ENCODE peak calls at places on chromosomes 1 and 21, in ten cellular contexts. W is fibroblast of lung; G is astrocyte; F is ovary; L is keratinocyte; Y is GM23248; E is OCI-LY7; P is psoas muscle; O is body of pancreas; Q is CD8-positive, alpha-beta memory T cell. N is an unnamed sample.
A peak's percentile ranks its signal among the peaks of the same experiment; 100 is the strongest.

GRCh38 chr21:42746593-42747266 is 93.3 kb downstream of the PDE9A start:
- DNase-seq in Q (peak; percentile 54), G (no peak), E (peak; percentile 59), L (no peak), W (no peak), F (no peak), Y (no peak), O (no peak), P (no peak), N (peak; percentile 72)

GRCh38 chr1:238960071-238960470 is 426.3 kb upstream of the CHRM3 start:
- DNase-seq in E (no peak), P (no peak), O (no peak), Y (peak; percentile 36), L (no peak), F (no peak), G (peak; percentile 94), Q (no peak), W (peak; percentile 94), N (no peak)

GRCh38 chr1:9231648-9232332 is 2.8 kb upstream of the H6PD start:
- DNase-seq in G (peak; percentile 49), P (peak; percentile 39), O (no peak), Q (no peak), E (no peak), L (no peak), F (no peak), Y (peak; percentile 70), W (peak; percentile 59), N (no peak)

GRCh38 chr1:236024655-236025054 is 40.2 kb downstream of the NID1 start:
- DNase-seq in W (no peak), G (no peak), Y (no peak), E (no peak), F (no peak), P (no peak), Q (no peak), L (no peak), O (no peak), N (peak; percentile 60)

GRCh38 chr21:46294647-46295176 is 8.6 kb downstream of the YBEY start:
- DNase-seq in G (peak; percentile 82), Y (peak; percentile 80), E (no peak), O (no peak), W (peak; percentile 86), Q (no peak), F (no peak), P (no peak), L (no peak), N (peak; percentile 58)

GRCh38 chr1:30911061-30911954 is 2.8 kb upstream of the SDC3 start:
- DNase-seq in W (peak; percentile 68), O (peak; percentile 90), Q (peak; percentile 19), Y (peak; percentile 93), F (peak; percentile 92), E (peak; percentile 74), P (peak; percentile 90), L (peak; percentile 58), G (peak; percentile 34), N (peak; percentile 91)

GRCh38 chr21:38823737-38824123 is 18.0 kb downstream of the ETS2 start:
- DNase-seq in F (no peak), L (no peak), Y (no peak), P (no peak), E (no peak), Q (no peak), G (no peak), O (no peak), W (no peak), N (no peak)

GRCh38 chr1:105909811-105910210 is 1146.7 kb upstream of the PRMT6 start:
- DNase-seq in L (no peak), W (no peak), G (no peak), F (no peak), O (no peak), E (no peak), Y (no peak), Q (no peak), P (no peak), N (no peak)

GRCh38 chr21:26632691-26633090 is 59.6 kb upstream of the CYYR1 start:
- DNase-seq in G (no peak), F (no peak), Y (no peak), Q (no peak), E (no peak), O (no peak), P (no peak), L (no peak), W (no peak), N (no peak)

GRCh38 chr1:2951856-2952255 is 69.4 kb upstream of the ACTRT2 start:
- DNase-seq in Y (no peak), G (no peak), P (peak; percentile 30), E (no peak), Q (no peak), F (peak; percentile 6), O (no peak), L (no peak), W (no peak), N (peak; percentile 14)

GRCh38 chr1:2955652-2956051 is 65.6 kb upstream of the ACTRT2 start:
- DNase-seq in W (no peak), O (no peak), L (no peak), Q (no peak), F (no peak), E (no peak), G (no peak), Y (no peak), P (no peak), N (no peak)

GRCh38 chr1:2952371-2952770 is 68.9 kb upstream of the ACTRT2 start:
- DNase-seq in Y (no peak), G (no peak), W (no peak), L (no peak), O (no peak), E (no peak), Q (no peak), P (no peak), F (peak; percentile 12), N (no peak)

GRCh38 chr1:2952992-2953391 is 68.3 kb upstream of the ACTRT2 start:
- DNase-seq in O (no peak), Y (no peak), L (no peak), F (no peak), G (no peak), Q (no peak), P (peak; percentile 9), E (no peak), W (no peak), N (no peak)

GRCh38 chr1:2953688-2954285 is 67.5 kb upstream of the ACTRT2 start:
- DNase-seq in Y (no peak), F (no peak), O (no peak), W (no peak), P (no peak), Q (no peak), G (no peak), L (no peak), E (peak; percentile 18), N (no peak)
- H3K9me3 ChIP-seq in Y (no peaks in the 10 kb centered on the region), F (no peaks in the 10 kb centered on the region), O (no peaks in the 10 kb centered on the region), W (no peaks in the 10 kb centered on the region), P (peaks cover 32% of the 10 kb centered on the region), Q (no peaks in the 10 kb centered on the region), G (peaks cover 2% of the 10 kb centered on the region), L (no peaks in the 10 kb centered on the region), E (peaks cover 22% of the 10 kb centered on the region), N (peaks cover 11% of the 10 kb centered on the region)

GRCh38 chr1:159924791-159925712 is at the start of gene TAGLN2:
- DNase-seq in O (peak; percentile 91), Y (peak; percentile 95), F (peak; percentile 93), Q (peak; percentile 87), E (peak; percentile 94), W (peak; percentile 91), P (peak; percentile 93), G (peak; percentile 83), L (peak; percentile 95), N (peak; percentile 96)
- H3K27ac ChIP-seq in O (peak within 1 kb of the TSS; percentile 99), Y (peak within 1 kb of the TSS; percentile 98), F (peak within 1 kb of the TSS; percentile 94), Q (peak within 1 kb of the TSS; percentile 100), E (peak within 1 kb of the TSS; percentile 80), W (peak within 1 kb of the TSS; percentile 100), P (peak within 1 kb of the TSS; percentile 84), G (peak within 1 kb of the TSS; percentile 100), L (peak within 1 kb of the TSS; percentile 98), N (peak within 1 kb of the TSS; percentile 100)

DNA sequence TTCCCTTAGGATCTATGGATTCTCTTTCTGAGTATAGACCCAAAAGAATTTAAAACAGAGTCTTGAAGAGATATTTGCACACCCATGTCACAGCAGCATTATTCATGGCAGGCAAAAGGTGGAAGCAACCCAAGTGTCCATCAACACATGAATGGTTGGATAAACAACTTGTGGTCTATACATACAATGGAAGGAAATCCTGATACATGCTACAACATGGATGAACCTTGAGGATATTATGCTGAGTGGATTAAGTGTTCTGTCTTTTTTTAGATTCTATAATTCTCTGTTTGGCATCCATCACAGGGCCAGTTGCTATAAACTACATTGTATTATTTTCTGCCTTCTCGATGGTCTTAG is 39.8 kb downstream of the PTPN14 start:
- DNase-seq in Y (no peak), Q (no peak), O (no peak), P (no peak), E (no peak), L (no peak), W (no peak), F (no peak), G (no peak), N (no peak)
- H3K9me3 ChIP-seq in Y (no peaks in the 10 kb centered on the region), Q (no peaks in the 10 kb centered on the region), O (no peaks in the 10 kb centered on the region), P (no peaks in the 10 kb centered on the region), E (no peaks in the 10 kb centered on the region), L (no peaks in the 10 kb centered on the region), W (no peaks in the 10 kb centered on the region), F (no peaks in the 10 kb centered on the region), G (no peaks in the 10 kb centered on the region), N (no peaks in the 10 kb centered on the region)

GRCh38 chr1:201718346-201719202 is 110.4 kb upstream of the IPO9 start:
- DNase-seq in P (no peak), Y (no peak), O (no peak), G (no peak), L (no peak), E (no peak), F (no peak), W (no peak), Q (no peak), N (no peak)

GRCh38 chr1:201717286-201717685 is 111.7 kb upstream of the IPO9 start:
- DNase-seq in E (no peak), G (no peak), Y (no peak), Q (no peak), L (no peak), O (no peak), F (no peak), P (no peak), W (no peak), N (peak; percentile 17)

GRCh38 chr1:201720522-201720844 is 108.5 kb upstream of the IPO9 start:
- DNase-seq in Y (no peak), Q (no peak), F (no peak), W (no peak), P (no peak), L (no peak), E (no peak), G (no peak), O (no peak), N (no peak)

GRCh38 chr1:201721131-201722049 is 107.6 kb upstream of the IPO9 start:
- DNase-seq in G (peak; percentile 76), E (no peak), O (no peak), L (no peak), W (peak; percentile 81), Q (no peak), P (no peak), F (no peak), Y (peak; percentile 88), N (no peak)

DNA sequence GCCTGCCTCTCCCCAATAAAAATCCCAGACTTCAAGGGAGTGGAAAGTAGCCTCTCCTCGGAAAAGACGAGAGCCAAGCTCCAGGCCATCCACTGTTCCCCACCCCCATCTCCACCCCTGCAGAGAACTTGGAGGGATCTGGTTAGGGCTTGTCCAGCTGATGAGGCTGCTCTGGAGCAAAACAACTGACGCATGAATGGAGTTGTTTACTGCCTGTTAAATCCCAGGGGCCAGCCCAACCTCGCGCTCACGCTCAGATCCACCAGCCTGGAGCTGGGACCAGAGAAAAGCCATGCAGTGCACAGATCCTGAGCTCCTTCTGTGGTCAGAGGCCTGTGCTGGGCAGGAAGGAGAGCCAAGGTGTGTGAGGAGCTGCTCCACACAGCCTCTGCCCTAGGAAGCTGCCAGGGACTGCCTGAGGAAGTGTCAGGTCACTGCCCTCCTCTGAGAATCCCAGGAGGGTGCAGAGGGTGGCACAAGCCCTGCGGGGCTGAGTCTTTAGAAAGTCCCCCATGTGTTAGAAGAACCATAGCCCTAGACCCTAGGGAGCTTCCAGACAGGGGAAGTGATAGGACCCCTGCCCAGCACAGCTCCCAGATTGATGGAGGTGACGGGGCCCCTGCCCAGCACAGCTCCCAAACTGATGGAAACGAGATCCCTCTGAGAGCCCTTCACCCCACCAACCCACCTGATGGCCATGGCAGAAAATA is 109.0 kb upstream of the IPO9 start:
- DNase-seq in G (peak; percentile 59), P (peak; percentile 89), Q (no peak), O (no peak), W (peak; percentile 69), L (no peak), F (peak; percentile 81), E (no peak), Y (peak; percentile 90), N (peak; percentile 74)
- H3K27ac ChIP-seq in G (peak overlapping the region; percentile 68), P (peak overlapping the region; percentile 43), Q (no peak overlapping the region), O (peak overlapping the region; percentile 42), W (peak overlapping the region; percentile 66), L (peak overlapping the region; percentile 31), F (peak overlapping the region; percentile 40), E (no peak overlapping the region), Y (peak overlapping the region; percentile 92), N (peak overlapping the region; percentile 91)